ENCODE peak calls at places on chromosome 9, in ten cellular contexts. Q, C, K, E, A, M, Y, Z, G and N are unnamed samples.
A peak's percentile ranks its signal among the peaks of the same experiment; 100 is the strongest.

GRCh38 chr9:94156549-94157407 is 72.5 kb downstream of the PTPDC1 start:
- DNase-seq in K (peak; percentile 71), Q (peak; percentile 70), M (no peak), G (no peak), Z (peak; percentile 77), E (peak; percentile 70), A (no peak), Y (peak; percentile 74), C (no peak), N (no peak)

GRCh38 chr9:113187935-113188595 is 33.0 kb downstream of the FKBP15 start:
- DNase-seq in Y (peak; percentile 95), M (no peak), E (peak; percentile 97), Q (peak; percentile 94), G (peak; percentile 79), Z (peak; percentile 17), C (no peak), A (peak; percentile 76), K (no peak), N (no peak)

GRCh38 chr9:77512876-77513275 is 135.2 kb downstream of the GNA14 start:
- DNase-seq in Z (peak; percentile 27), Q (peak; percentile 49), M (no peak), K (no peak), E (no peak), Y (peak; percentile 42), C (no peak), A (no peak), G (no peak), N (no peak)

GRCh38 chr9:1871486-1872181 is 143.5 kb upstream of the SMARCA2 start:
- DNase-seq in M (no peak), G (no peak), K (no peak), C (no peak), Z (no peak), E (peak; percentile 31), Q (no peak), A (no peak), Y (peak; percentile 1), N (no peak)

GRCh38 chr9:128689820-128690683 is 1.0 kb downstream of the SET start:
- DNase-seq in Z (no peak), Y (peak; percentile 68), Q (no peak), M (peak; percentile 67), E (peak; percentile 74), K (peak; percentile 36), A (no peak), C (peak; percentile 41), G (peak; percentile 89), N (peak; percentile 54)

GRCh38 chr9:96139592-96140251 is 162.3 kb downstream of the HSD17B3 start:
- DNase-seq in Z (no peak), M (no peak), C (no peak), Y (peak; percentile 94), K (no peak), G (no peak), A (peak; percentile 92), E (peak; percentile 91), Q (peak; percentile 64), N (no peak)

GRCh38 chr9:2418619-2419018 is 203.0 kb upstream of the VLDLR start:
- DNase-seq in M (no peak), Z (no peak), G (no peak), Y (peak; percentile 24), K (no peak), A (no peak), Q (peak; percentile 39), C (no peak), E (peak; percentile 55), N (no peak)

GRCh38 chr9:18473551-18474279 is at the start of gene ADAMTSL1:
- DNase-seq in M (no peak), Y (peak; percentile 89), K (peak; percentile 31), Z (peak; percentile 24), A (no peak), Q (peak; percentile 83), E (peak; percentile 79), C (no peak), G (no peak), N (no peak)

GRCh38 chr9:14314424-14314928 is 535 bp upstream of the NFIB start:
- DNase-seq in E (peak; percentile 84), Y (peak; percentile 89), K (peak; percentile 73), Z (peak; percentile 83), G (no peak), A (no peak), M (peak; percentile 61), Q (peak; percentile 90), C (no peak), N (no peak)

GRCh38 chr9:14311940-14312572 is 1.9 kb downstream of the NFIB start:
- DNase-seq in C (no peak), G (no peak), Z (no peak), Y (peak; percentile 7), Q (no peak), M (no peak), A (no peak), K (no peak), E (no peak), N (no peak)

GRCh38 chr9:14313378-14313940 is 482 bp downstream of the NFIB start:
- DNase-seq in Q (peak; percentile 23), A (no peak), M (no peak), Z (no peak), Y (peak; percentile 59), G (no peak), E (peak; percentile 61), C (no peak), K (no peak), N (no peak)

GRCh38 chr9:14313951-14314423 is at the start of gene NFIB:
- DNase-seq in A (no peak), K (peak; percentile 57), M (peak; percentile 78), Q (peak; percentile 44), C (no peak), G (peak; percentile 78), Z (peak; percentile 58), E (peak; percentile 77), Y (peak; percentile 80), N (no peak)

DNA sequence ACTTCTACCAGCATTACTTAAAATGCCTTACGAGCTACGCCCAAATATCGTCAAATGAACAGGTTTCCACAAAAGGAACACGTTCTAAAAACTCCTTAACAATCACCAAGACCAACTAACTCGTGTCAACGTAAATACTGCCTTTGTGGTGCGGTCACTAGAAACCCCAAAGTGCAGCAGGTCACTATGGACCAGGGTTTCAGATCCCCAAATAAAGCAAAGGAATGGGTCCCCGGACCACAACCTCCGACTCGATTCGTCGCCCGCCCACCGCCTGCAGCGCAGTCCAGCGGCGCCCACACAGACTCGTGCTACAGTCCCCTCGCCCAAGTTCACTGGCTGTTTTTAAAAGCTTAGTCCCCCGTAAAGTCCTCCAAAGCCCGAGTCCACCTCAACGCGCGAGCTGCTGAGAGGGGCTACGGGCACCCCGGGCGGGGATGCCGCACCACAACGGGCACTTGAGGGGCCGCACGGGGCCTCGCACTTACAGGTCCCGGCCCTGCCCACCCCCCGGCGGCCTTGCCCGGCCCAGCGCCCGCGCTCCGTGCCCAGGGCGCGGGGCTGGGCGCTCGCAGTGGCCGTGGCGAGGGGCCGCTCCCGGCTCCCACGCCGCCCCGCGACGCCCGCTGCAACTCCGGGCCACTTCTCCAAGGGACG is 1.1 kb downstream of the NFIB start:
- DNase-seq in E (peak; percentile 46), Q (peak; percentile 11), G (no peak), C (no peak), K (peak; percentile 25), A (no peak), Z (peak; percentile 25), Y (peak; percentile 40), M (peak; percentile 80), N (no peak)
- H3K4me3 ChIP-seq in E (peak overlapping the region; percentile 98), Q (peak overlapping the region; percentile 73), G (peak overlapping the region; percentile 54), C (no peak overlapping the region), K (peak overlapping the region; percentile 68), A (peak overlapping the region; percentile 64), Z (peak overlapping the region; percentile 80), Y (peak overlapping the region; percentile 72), M (peak overlapping the region; percentile 53), N (peak overlapping the region; percentile 12)

GRCh38 chr9:35114113-35114847 is 1.4 kb downstream of the ATOSB start:
- DNase-seq in Y (peak; percentile 98), M (no peak), G (peak; percentile 91), A (peak; percentile 83), K (peak; percentile 75), Q (peak; percentile 98), C (peak; percentile 61), E (peak; percentile 98), Z (peak; percentile 84), N (peak; percentile 66)
- H3K4me3 ChIP-seq in Y (peak overlapping the region; percentile 93), M (no peak overlapping the region), G (peak overlapping the region; percentile 56), A (peak overlapping the region; percentile 98), K (peak overlapping the region; percentile 73), Q (peak overlapping the region; percentile 94), C (peak overlapping the region; percentile 61), E (peak overlapping the region; percentile 77), Z (peak overlapping the region; percentile 74), N (peak overlapping the region; percentile 92)

GRCh38 chr9:124010665-124011321 is 775 bp upstream of the LHX2 start:
- DNase-seq in M (peak; percentile 58), Y (peak; percentile 43), A (no peak), Z (peak; percentile 16), Q (no peak), G (peak; percentile 69), C (no peak), K (no peak), E (peak; percentile 67), N (peak; percentile 51)

GRCh38 chr9:124011460-124012301 is at the start of gene LHX2:
- DNase-seq in M (peak; percentile 72), E (peak; percentile 88), Y (peak; percentile 79), Z (peak; percentile 73), A (no peak), Q (peak; percentile 9), G (peak; percentile 81), C (no peak), K (peak; percentile 80), N (peak; percentile 88)

GRCh38 chr9:124013263-124014211 is 2.0 kb downstream of the LHX2 start:
- DNase-seq in A (no peak), Q (no peak), E (no peak), C (no peak), M (no peak), G (peak; percentile 47), Y (no peak), K (no peak), Z (no peak), N (no peak)

GRCh38 chr9:124014355-124015026 is 2.9 kb downstream of the LHX2 start:
- DNase-seq in Y (no peak), G (peak; percentile 0), Z (no peak), A (no peak), K (no peak), Q (no peak), E (no peak), M (no peak), C (no peak), N (no peak)

DNA sequence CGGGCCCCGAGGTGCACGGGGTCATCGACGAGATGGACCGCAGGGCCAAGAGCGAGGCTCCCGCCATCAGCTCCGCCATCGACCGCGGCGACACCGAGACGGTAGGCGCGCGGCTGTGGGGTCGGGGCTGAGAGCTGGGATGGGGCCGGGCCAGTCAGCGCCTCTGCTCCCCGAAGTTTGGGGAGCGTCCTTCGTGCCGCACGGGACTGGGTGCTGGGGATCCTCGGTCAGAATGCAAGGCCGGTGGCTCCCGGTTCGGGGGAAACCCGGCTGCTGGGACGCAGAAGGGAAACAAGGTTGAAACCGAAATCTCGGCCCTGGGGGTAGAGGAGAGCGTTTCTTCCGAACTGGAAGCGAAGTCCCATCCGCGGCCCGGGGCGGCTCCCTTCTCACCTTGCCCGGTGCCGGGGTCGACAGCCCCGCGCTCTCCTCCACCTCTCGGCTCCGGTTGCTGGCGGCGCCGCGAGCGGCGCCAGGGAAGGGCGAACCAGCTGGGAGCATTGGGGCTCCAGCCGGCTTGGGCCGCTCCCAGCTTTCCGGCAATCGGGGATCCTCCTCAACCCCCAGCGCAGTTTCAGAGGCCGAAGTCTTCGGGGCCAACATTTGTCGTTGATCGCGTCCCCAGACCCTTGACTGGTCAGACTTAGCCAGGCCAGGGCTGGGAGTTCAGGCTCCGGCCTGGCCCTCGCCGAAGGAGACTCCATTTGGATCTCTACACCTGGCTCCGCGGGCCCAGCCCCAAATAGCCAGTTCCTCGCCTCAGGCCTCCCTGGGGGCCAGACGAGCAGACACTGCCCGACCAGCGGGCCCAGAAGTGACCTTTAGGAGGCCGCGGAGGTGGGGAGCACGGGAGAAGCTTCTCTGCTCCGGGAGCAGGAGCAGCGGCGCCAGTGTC is 1.0 kb downstream of the LHX2 start:
- DNase-seq in G (peak; percentile 67), Z (no peak), Q (no peak), C (no peak), Y (no peak), E (no peak), K (no peak), A (no peak), M (peak; percentile 62), N (no peak)
- H3K4me3 ChIP-seq in G (peak overlapping the region; percentile 33), Z (peak overlapping the region; percentile 61), Q (no peak overlapping the region), C (no peak overlapping the region), Y (no peak overlapping the region), E (no peak overlapping the region), K (peak overlapping the region; percentile 50), A (no peak overlapping the region), M (no peak overlapping the region), N (no peak overlapping the region)

GRCh38 chr9:74494490-74494889 is 2.6 kb upstream of the RORB start:
- DNase-seq in A (no peak), E (no peak), Y (no peak), Z (no peak), G (no peak), C (no peak), Q (no peak), K (no peak), M (no peak), N (no peak)
- H3K4me3 ChIP-seq in A (no peak overlapping the region), E (no peak overlapping the region), Y (no peak overlapping the region), Z (no peak overlapping the region), G (no peak overlapping the region), C (no peak overlapping the region), Q (no peak overlapping the region), K (no peak overlapping the region), M (no peak overlapping the region), N (no peak overlapping the region)